ENCODE peak calls at places on chromosome 1, in five cellular contexts. One of them, this sample, is unnamed. For H3K4me1, the result is how much of the 10 kb centered on the place peaks cover.

GRCh38 chr1:5744911-5745431 is 247.3 kb downstream of the NPHP4 start:
- DNase-seq in HAP-1: no peak
- DNase-seq in aorta: peak
- DNase-seq in colonic mucosa: no peak
- DNase-seq in tibial nerve: no peak
- DNase-seq in this sample: peak

GRCh38 chr1:59986736-59987310 is 60.2 kb upstream of the CYP2J2 start:
- DNase-seq in colonic mucosa: no peak
- DNase-seq in aorta: no peak
- DNase-seq in tibial nerve: no peak
- DNase-seq in HAP-1: no peak
- DNase-seq in this sample: no peak

GRCh38 chr1:41418868-41419583 is 57.8 kb downstream of the FOXO6 start:
- DNase-seq in colonic mucosa: peak
- DNase-seq in HAP-1: no peak
- DNase-seq in tibial nerve: peak
- DNase-seq in aorta: peak
- DNase-seq in this sample: peak

GRCh38 chr1:36089393-36090121 is 865 bp downstream of the ADPRS start:
- DNase-seq in aorta: no peak
- DNase-seq in colonic mucosa: no peak
- DNase-seq in HAP-1: peak
- DNase-seq in tibial nerve: no peak
- DNase-seq in this sample: peak

GRCh38 chr1:209648931-209649776 is 3.1 kb downstream of the LAMB3 start:
- DNase-seq in HAP-1: no peak
- DNase-seq in tibial nerve: peak
- DNase-seq in aorta: peak
- DNase-seq in colonic mucosa: peak
- DNase-seq in this sample: no peak

GRCh38 chr1:216750031-216750627 is 26.9 kb upstream of the ESRRG start:
- DNase-seq in colonic mucosa: peak
- DNase-seq in aorta: no peak
- DNase-seq in tibial nerve: peak
- DNase-seq in HAP-1: peak
- DNase-seq in this sample: no peak

GRCh38 chr1:41017141-41018024 is 4.1 kb downstream of the SLFNL1 start:
- DNase-seq in colonic mucosa: no peak
- DNase-seq in aorta: no peak
- DNase-seq in HAP-1: no peak
- DNase-seq in tibial nerve: no peak
- DNase-seq in this sample: no peak

GRCh38 chr1:154104433-154105082 is 50.3 kb downstream of the NUP210L start:
- DNase-seq in colonic mucosa: no peak
- DNase-seq in tibial nerve: no peak
- DNase-seq in HAP-1: no peak
- DNase-seq in aorta: no peak
- DNase-seq in this sample: no peak

GRCh38 chr1:109466440-109467300 is at the start of gene SYPL2:
- DNase-seq in aorta: peak
- DNase-seq in HAP-1: peak
- DNase-seq in tibial nerve: peak
- DNase-seq in colonic mucosa: peak
- DNase-seq in this sample: peak

GRCh38 chr1:112688781-112689193 is 14.3 kb downstream of the MOV10 start:
- DNase-seq in tibial nerve: no peak
- DNase-seq in aorta: peak
- DNase-seq in HAP-1: no peak
- DNase-seq in colonic mucosa: no peak
- DNase-seq in this sample: no peak

GRCh38 chr1:209808059-209808494 is 2.1 kb upstream of the IRF6 start:
- DNase-seq in colonic mucosa: peak
- DNase-seq in aorta: no peak
- DNase-seq in HAP-1: no peak
- DNase-seq in tibial nerve: no peak
- DNase-seq in this sample: no peak

GRCh38 chr1:67897270-67897949 is 64.1 kb upstream of the GNG12 start:
- DNase-seq in tibial nerve: no peak
- DNase-seq in HAP-1: no peak
- DNase-seq in colonic mucosa: peak
- DNase-seq in aorta: no peak
- DNase-seq in this sample: no peak

GRCh38 chr1:112558634-112559033 is 49.9 kb downstream of the WNT2B start:
- DNase-seq in HAP-1: peak
- DNase-seq in aorta: no peak
- DNase-seq in tibial nerve: no peak
- DNase-seq in colonic mucosa: no peak
- DNase-seq in this sample: no peak

GRCh38 chr1:48917070-48917454 is 140.4 kb upstream of the BEND5 start:
- DNase-seq in aorta: no peak
- DNase-seq in tibial nerve: no peak
- DNase-seq in HAP-1: no peak
- DNase-seq in colonic mucosa: no peak
- DNase-seq in this sample: no peak

GRCh38 chr1:81820761-81821160 is 20.0 kb downstream of the ADGRL2 start:
- DNase-seq in colonic mucosa: no peak
- DNase-seq in HAP-1: no peak
- DNase-seq in aorta: no peak
- DNase-seq in tibial nerve: no peak
- DNase-seq in this sample: no peak

GRCh38 chr1:210685295-210685650 is 356.6 kb downstream of the HHAT start:
- DNase-seq in aorta: no peak
- DNase-seq in HAP-1: no peak
- DNase-seq in tibial nerve: no peak
- DNase-seq in colonic mucosa: no peak
- DNase-seq in this sample: no peak

GRCh38 chr1:53435151-53435550 is 24.0 kb upstream of the DMRTB1 start:
- DNase-seq in tibial nerve: no peak
- DNase-seq in HAP-1: peak
- DNase-seq in aorta: no peak
- DNase-seq in colonic mucosa: no peak
- DNase-seq in this sample: no peak

GRCh38 chr1:91226741-91227140 is 177.9 kb downstream of the HFM1 start:
- DNase-seq in aorta: no peak
- DNase-seq in colonic mucosa: no peak
- DNase-seq in HAP-1: no peak
- DNase-seq in tibial nerve: no peak
- DNase-seq in this sample: no peak

GRCh38 chr1:246199086-246199485 is 308.0 kb downstream of the SMYD3 start:
- DNase-seq in aorta: no peak
- DNase-seq in HAP-1: peak
- DNase-seq in tibial nerve: no peak
- DNase-seq in colonic mucosa: no peak
- DNase-seq in this sample: no peak

GRCh38 chr1:62389531-62389930 is 47.3 kb upstream of the USP1 start:
- DNase-seq in tibial nerve: no peak
- DNase-seq in colonic mucosa: no peak
- DNase-seq in HAP-1: no peak
- DNase-seq in aorta: no peak
- DNase-seq in this sample: no peak

GRCh38 chr1:179706339-179706941 is 36.7 kb upstream of the FAM163A start:
- DNase-seq in colonic mucosa: peak
- DNase-seq in tibial nerve: peak
- DNase-seq in HAP-1: peak
- DNase-seq in aorta: peak
- DNase-seq in this sample: no peak

GRCh38 chr1:161082483-161082882 is 6.9 kb downstream of the NECTIN4 start:
- DNase-seq in tibial nerve: no peak
- DNase-seq in aorta: no peak
- DNase-seq in colonic mucosa: no peak
- DNase-seq in HAP-1: no peak
- DNase-seq in this sample: no peak

GRCh38 chr1:203765029-203765837 is at the start of gene LAX1:
- DNase-seq in aorta: no peak
- DNase-seq in colonic mucosa: no peak
- DNase-seq in HAP-1: no peak
- DNase-seq in tibial nerve: no peak
- DNase-seq in this sample: peak

DNA sequence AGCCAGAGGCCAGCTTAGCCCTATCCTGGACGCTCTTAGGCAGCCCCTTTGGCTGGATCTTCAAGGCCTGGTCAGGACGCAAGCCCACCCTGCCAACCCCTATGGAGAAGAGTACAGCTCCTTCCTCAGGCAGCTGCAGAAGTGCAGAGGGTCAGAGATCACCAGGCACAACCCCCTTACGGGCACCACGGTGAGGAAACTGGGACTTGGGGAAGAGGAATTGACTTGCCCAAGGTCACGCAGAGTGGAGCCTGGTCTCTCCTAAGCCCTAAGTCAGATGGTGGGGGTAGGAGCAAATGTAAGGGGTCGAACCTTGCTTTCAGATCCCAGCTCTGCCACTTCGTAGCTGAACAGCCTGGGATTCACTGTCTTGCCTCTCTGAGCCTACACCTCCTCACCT is 3.7 kb downstream of the E2F2 start:
- DNase-seq in HAP-1: no peak
- DNase-seq in tibial nerve: no peak
- DNase-seq in colonic mucosa: no peak
- DNase-seq in aorta: no peak
- DNase-seq in this sample: no peak
- H3K4me1 ChIP-seq in HAP-1: under half
- H3K4me1 ChIP-seq in tibial nerve: half or more
- H3K4me1 ChIP-seq in colonic mucosa: under half
- H3K4me1 ChIP-seq in aorta: under half
- H3K4me1 ChIP-seq in this sample: half or more

DNA sequence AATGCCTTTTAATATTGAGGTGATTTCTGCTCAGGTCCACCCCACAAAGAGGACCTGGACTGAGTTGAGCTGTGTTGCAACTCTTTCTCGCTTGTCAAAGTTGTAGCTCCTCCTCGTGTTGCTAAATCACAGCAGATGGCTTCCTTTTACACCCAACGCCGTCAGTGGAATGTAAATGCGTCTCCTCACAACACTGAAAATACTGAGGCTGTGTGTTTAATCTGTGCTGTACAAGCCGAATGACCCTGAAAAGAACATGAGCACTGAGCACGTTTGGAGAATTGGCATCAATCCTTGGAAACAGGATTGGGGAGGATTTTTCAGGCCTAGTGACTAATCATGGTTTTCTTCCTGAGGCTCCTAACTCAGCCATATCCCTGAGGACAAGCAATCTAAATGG is 196.0 kb downstream of the CRB1 start:
- DNase-seq in tibial nerve: peak
- DNase-seq in colonic mucosa: no peak
- DNase-seq in HAP-1: no peak
- DNase-seq in aorta: no peak
- DNase-seq in this sample: no peak
- H3K4me1 ChIP-seq in tibial nerve: under half
- H3K4me1 ChIP-seq in colonic mucosa: under half
- H3K4me1 ChIP-seq in HAP-1: under half
- H3K4me1 ChIP-seq in aorta: under half
- H3K4me1 ChIP-seq in this sample: under half

DNA sequence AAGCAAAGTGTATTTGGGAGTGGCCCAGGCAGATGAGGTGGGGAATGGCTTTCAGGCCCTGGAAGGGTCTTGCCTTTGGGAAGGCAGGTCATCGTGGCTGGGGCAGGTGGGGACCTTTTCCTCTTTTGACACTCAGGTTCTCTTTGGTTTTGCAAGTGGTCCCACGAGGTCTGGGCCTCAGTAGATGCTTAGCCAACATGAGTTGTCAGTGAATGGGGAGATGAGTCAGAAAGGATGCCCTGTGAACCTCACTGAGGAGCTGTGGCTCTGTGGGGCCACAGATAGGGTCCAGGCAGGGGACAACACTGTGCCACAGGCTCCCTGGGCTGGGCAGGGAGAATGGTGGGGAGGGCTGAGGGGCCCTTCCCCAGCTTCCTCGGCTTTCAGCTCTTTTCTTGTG is 19.0 kb downstream of the ARHGEF10L start:
- DNase-seq in tibial nerve: no peak
- DNase-seq in colonic mucosa: no peak
- DNase-seq in aorta: no peak
- DNase-seq in HAP-1: no peak
- DNase-seq in this sample: no peak
- H3K4me1 ChIP-seq in tibial nerve: under half
- H3K4me1 ChIP-seq in colonic mucosa: under half
- H3K4me1 ChIP-seq in aorta: under half
- H3K4me1 ChIP-seq in HAP-1: under half
- H3K4me1 ChIP-seq in this sample: under half

GRCh38 chr1:162690672-162691434 is 58.6 kb downstream of the DDR2 start:
- DNase-seq in HAP-1: peak
- DNase-seq in tibial nerve: peak
- DNase-seq in colonic mucosa: no peak
- DNase-seq in aorta: peak
- DNase-seq in this sample: no peak

GRCh38 chr1:162687870-162688269 is 55.6 kb downstream of the DDR2 start:
- DNase-seq in colonic mucosa: no peak
- DNase-seq in aorta: no peak
- DNase-seq in HAP-1: no peak
- DNase-seq in tibial nerve: no peak
- DNase-seq in this sample: no peak

GRCh38 chr1:162688931-162689330 is 56.7 kb downstream of the DDR2 start:
- DNase-seq in HAP-1: no peak
- DNase-seq in colonic mucosa: no peak
- DNase-seq in aorta: no peak
- DNase-seq in tibial nerve: no peak
- DNase-seq in this sample: no peak

GRCh38 chr1:162689745-162690671 is 57.7 kb downstream of the DDR2 start:
- DNase-seq in tibial nerve: no peak
- DNase-seq in aorta: no peak
- DNase-seq in HAP-1: no peak
- DNase-seq in colonic mucosa: no peak
- DNase-seq in this sample: no peak

DNA sequence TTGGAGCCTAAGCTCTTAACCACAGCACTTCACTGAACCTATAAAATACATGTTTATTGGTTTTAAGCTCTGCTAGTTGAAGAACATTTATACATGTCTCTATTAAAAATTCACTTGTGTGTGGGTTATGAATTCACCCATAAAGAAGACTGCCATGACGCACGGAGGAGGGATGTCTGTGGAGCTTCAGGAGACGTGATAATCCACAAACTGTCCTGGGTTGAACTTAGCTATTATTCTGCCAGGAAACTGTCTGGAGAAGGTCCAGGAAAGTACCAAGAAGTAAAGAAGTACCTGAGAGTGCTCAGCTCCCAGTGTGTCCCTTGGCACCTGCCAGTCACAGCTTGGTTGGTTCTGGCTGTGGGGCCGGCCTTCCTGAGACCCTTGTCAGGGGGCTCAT is 56.3 kb downstream of the DDR2 start:
- DNase-seq in aorta: no peak
- DNase-seq in tibial nerve: no peak
- DNase-seq in colonic mucosa: no peak
- DNase-seq in HAP-1: no peak
- DNase-seq in this sample: no peak
- H3K4me1 ChIP-seq in aorta: under half
- H3K4me1 ChIP-seq in tibial nerve: under half
- H3K4me1 ChIP-seq in colonic mucosa: under half
- H3K4me1 ChIP-seq in HAP-1: under half
- H3K4me1 ChIP-seq in this sample: under half

GRCh38 chr1:225733254-225733653 is 44.4 kb upstream of the SRP9 start:
- DNase-seq in tibial nerve: no peak
- DNase-seq in HAP-1: no peak
- DNase-seq in aorta: no peak
- DNase-seq in colonic mucosa: no peak
- DNase-seq in this sample: no peak
- H3K4me1 ChIP-seq in tibial nerve: under half
- H3K4me1 ChIP-seq in HAP-1: under half
- H3K4me1 ChIP-seq in aorta: under half
- H3K4me1 ChIP-seq in colonic mucosa: under half
- H3K4me1 ChIP-seq in this sample: under half

GRCh38 chr1:186945146-186945545 is 116.4 kb downstream of the PLA2G4A start:
- DNase-seq in aorta: no peak
- DNase-seq in HAP-1: no peak
- DNase-seq in tibial nerve: no peak
- DNase-seq in colonic mucosa: no peak
- DNase-seq in this sample: no peak
- H3K4me1 ChIP-seq in aorta: under half
- H3K4me1 ChIP-seq in HAP-1: under half
- H3K4me1 ChIP-seq in tibial nerve: under half
- H3K4me1 ChIP-seq in colonic mucosa: under half
- H3K4me1 ChIP-seq in this sample: under half